ENCODE peak calls at places on chromosomes 7 and 10, in four cellular contexts. One of them, this sample, is unnamed.

GRCh38 chr10:6962576-6962975 is 382.5 kb upstream of the PRKCQ start:
- DNase-seq in stimulated activated CD8-positive, alpha-beta memory T cell treated with anti-CD3 and anti-CD28 coated beads, Interleukin-15, amount 100 ng/mL, for 48 hours: no peak
- DNase-seq in fibroblast of pulmonary artery: no peak
- DNase-seq in AG10803: no peak
- DNase-seq in this sample: no peak

GRCh38 chr10:69802424-69803161 is 887 bp downstream of the COL13A1 start:
- DNase-seq in stimulated activated CD8-positive, alpha-beta memory T cell treated with anti-CD3 and anti-CD28 coated beads, Interleukin-15, amount 100 ng/mL, for 48 hours: no peak
- DNase-seq in AG10803: peak; percentile 35
- DNase-seq in fibroblast of pulmonary artery: peak; percentile 56
- DNase-seq in this sample: peak; percentile 84

GRCh38 chr7:150420242-150420641 is 30.2 kb upstream of the GIMAP8 start:
- DNase-seq in AG10803: no peak
- DNase-seq in stimulated activated CD8-positive, alpha-beta memory T cell treated with anti-CD3 and anti-CD28 coated beads, Interleukin-15, amount 100 ng/mL, for 48 hours: no peak
- DNase-seq in fibroblast of pulmonary artery: no peak
- DNase-seq in this sample: no peak

GRCh38 chr7:159057647-159058046 is 87.0 kb downstream of the VIPR2 start:
- DNase-seq in fibroblast of pulmonary artery: no peak
- DNase-seq in stimulated activated CD8-positive, alpha-beta memory T cell treated with anti-CD3 and anti-CD28 coated beads, Interleukin-15, amount 100 ng/mL, for 48 hours: no peak
- DNase-seq in AG10803: no peak
- DNase-seq in this sample: no peak

GRCh38 chr10:3902054-3902808 is 117.2 kb upstream of the KLF6 start:
- DNase-seq in fibroblast of pulmonary artery: peak; percentile 55
- DNase-seq in AG10803: peak; percentile 62
- DNase-seq in stimulated activated CD8-positive, alpha-beta memory T cell treated with anti-CD3 and anti-CD28 coated beads, Interleukin-15, amount 100 ng/mL, for 48 hours: peak; percentile 20
- DNase-seq in this sample: peak; percentile 81

GRCh38 chr7:129343099-129343700 is 91.0 kb upstream of the STRIP2 start:
- DNase-seq in stimulated activated CD8-positive, alpha-beta memory T cell treated with anti-CD3 and anti-CD28 coated beads, Interleukin-15, amount 100 ng/mL, for 48 hours: peak; percentile 4
- DNase-seq in AG10803: peak; percentile 54
- DNase-seq in fibroblast of pulmonary artery: peak; percentile 76
- DNase-seq in this sample: peak; percentile 61

GRCh38 chr10:68419376-68419775 is 12.3 kb upstream of the RUFY2 start:
- DNase-seq in fibroblast of pulmonary artery: no peak
- DNase-seq in AG10803: no peak
- DNase-seq in stimulated activated CD8-positive, alpha-beta memory T cell treated with anti-CD3 and anti-CD28 coated beads, Interleukin-15, amount 100 ng/mL, for 48 hours: no peak
- DNase-seq in this sample: no peak

GRCh38 chr10:74332398-74332797 is 181.4 kb downstream of the ADK start:
- DNase-seq in AG10803: peak; percentile 89
- DNase-seq in stimulated activated CD8-positive, alpha-beta memory T cell treated with anti-CD3 and anti-CD28 coated beads, Interleukin-15, amount 100 ng/mL, for 48 hours: no peak
- DNase-seq in fibroblast of pulmonary artery: no peak
- DNase-seq in this sample: no peak

GRCh38 chr10:62096534-62096933 is 172.1 kb downstream of the RTKN2 start:
- DNase-seq in stimulated activated CD8-positive, alpha-beta memory T cell treated with anti-CD3 and anti-CD28 coated beads, Interleukin-15, amount 100 ng/mL, for 48 hours: no peak
- DNase-seq in fibroblast of pulmonary artery: no peak
- DNase-seq in AG10803: no peak
- DNase-seq in this sample: no peak

GRCh38 chr10:105197960-105198359 is 556.9 kb downstream of the SORCS3 start:
- DNase-seq in fibroblast of pulmonary artery: no peak
- DNase-seq in AG10803: no peak
- DNase-seq in stimulated activated CD8-positive, alpha-beta memory T cell treated with anti-CD3 and anti-CD28 coated beads, Interleukin-15, amount 100 ng/mL, for 48 hours: no peak
- DNase-seq in this sample: no peak

GRCh38 chr7:79361214-79361613 is 92.3 kb downstream of the MAGI2 start:
- DNase-seq in AG10803: no peak
- DNase-seq in fibroblast of pulmonary artery: no peak
- DNase-seq in stimulated activated CD8-positive, alpha-beta memory T cell treated with anti-CD3 and anti-CD28 coated beads, Interleukin-15, amount 100 ng/mL, for 48 hours: no peak
- DNase-seq in this sample: no peak

GRCh38 chr10:126549326-126549725 is 121.2 kb downstream of the C10orf90 start:
- DNase-seq in stimulated activated CD8-positive, alpha-beta memory T cell treated with anti-CD3 and anti-CD28 coated beads, Interleukin-15, amount 100 ng/mL, for 48 hours: no peak
- DNase-seq in AG10803: peak; percentile 44
- DNase-seq in fibroblast of pulmonary artery: no peak
- DNase-seq in this sample: peak; percentile 55

GRCh38 chr10:47141349-47141748 is 158.6 kb upstream of the GDF10 start:
- DNase-seq in fibroblast of pulmonary artery: no peak
- DNase-seq in stimulated activated CD8-positive, alpha-beta memory T cell treated with anti-CD3 and anti-CD28 coated beads, Interleukin-15, amount 100 ng/mL, for 48 hours: no peak
- DNase-seq in AG10803: no peak
- DNase-seq in this sample: no peak

GRCh38 chr7:387132-388022 is 97.4 kb downstream of the FOXL3 start:
- DNase-seq in stimulated activated CD8-positive, alpha-beta memory T cell treated with anti-CD3 and anti-CD28 coated beads, Interleukin-15, amount 100 ng/mL, for 48 hours: no peak
- DNase-seq in fibroblast of pulmonary artery: no peak
- DNase-seq in AG10803: no peak
- DNase-seq in this sample: no peak

GRCh38 chr10:97685395-97685958 is 1.6 kb downstream of the AVPI1 start:
- DNase-seq in stimulated activated CD8-positive, alpha-beta memory T cell treated with anti-CD3 and anti-CD28 coated beads, Interleukin-15, amount 100 ng/mL, for 48 hours: no peak
- DNase-seq in fibroblast of pulmonary artery: peak; percentile 36
- DNase-seq in AG10803: no peak
- DNase-seq in this sample: no peak

GRCh38 chr7:16644987-16645592 is 464 bp downstream of the ANKMY2 start:
- DNase-seq in stimulated activated CD8-positive, alpha-beta memory T cell treated with anti-CD3 and anti-CD28 coated beads, Interleukin-15, amount 100 ng/mL, for 48 hours: no peak
- DNase-seq in fibroblast of pulmonary artery: peak; percentile 31
- DNase-seq in AG10803: peak; percentile 37
- DNase-seq in this sample: peak; percentile 59

GRCh38 chr10:4130685-4131084 is 345.7 kb upstream of the KLF6 start:
- DNase-seq in fibroblast of pulmonary artery: no peak
- DNase-seq in stimulated activated CD8-positive, alpha-beta memory T cell treated with anti-CD3 and anti-CD28 coated beads, Interleukin-15, amount 100 ng/mL, for 48 hours: no peak
- DNase-seq in AG10803: no peak
- DNase-seq in this sample: no peak

GRCh38 chr10:52226448-52226847 is 87.6 kb upstream of the DKK1 start:
- DNase-seq in AG10803: peak; percentile 53
- DNase-seq in stimulated activated CD8-positive, alpha-beta memory T cell treated with anti-CD3 and anti-CD28 coated beads, Interleukin-15, amount 100 ng/mL, for 48 hours: no peak
- DNase-seq in fibroblast of pulmonary artery: peak; percentile 65
- DNase-seq in this sample: peak; percentile 50

GRCh38 chr7:17242504-17242903 is 55.9 kb upstream of the AHR start:
- DNase-seq in stimulated activated CD8-positive, alpha-beta memory T cell treated with anti-CD3 and anti-CD28 coated beads, Interleukin-15, amount 100 ng/mL, for 48 hours: no peak
- DNase-seq in AG10803: no peak
- DNase-seq in fibroblast of pulmonary artery: no peak
- DNase-seq in this sample: no peak

GRCh38 chr10:129880191-129880590 is 83.9 kb downstream of the EBF3 start:
- DNase-seq in stimulated activated CD8-positive, alpha-beta memory T cell treated with anti-CD3 and anti-CD28 coated beads, Interleukin-15, amount 100 ng/mL, for 48 hours: no peak
- DNase-seq in AG10803: no peak
- DNase-seq in fibroblast of pulmonary artery: no peak
- DNase-seq in this sample: no peak

GRCh38 chr10:90148121-90148855 is 446.9 kb downstream of the KIF20B start:
- DNase-seq in stimulated activated CD8-positive, alpha-beta memory T cell treated with anti-CD3 and anti-CD28 coated beads, Interleukin-15, amount 100 ng/mL, for 48 hours: no peak
- DNase-seq in AG10803: no peak
- DNase-seq in fibroblast of pulmonary artery: peak; percentile 70
- DNase-seq in this sample: peak; percentile 64

GRCh38 chr7:106552645-106553445 is 108.1 kb downstream of the CCDC71L start:
- DNase-seq in fibroblast of pulmonary artery: no peak
- DNase-seq in AG10803: no peak
- DNase-seq in stimulated activated CD8-positive, alpha-beta memory T cell treated with anti-CD3 and anti-CD28 coated beads, Interleukin-15, amount 100 ng/mL, for 48 hours: no peak
- DNase-seq in this sample: no peak

GRCh38 chr10:93437000-93437945 is 44.9 kb downstream of the MYOF start:
- DNase-seq in stimulated activated CD8-positive, alpha-beta memory T cell treated with anti-CD3 and anti-CD28 coated beads, Interleukin-15, amount 100 ng/mL, for 48 hours: no peak
- DNase-seq in fibroblast of pulmonary artery: peak; percentile 99
- DNase-seq in AG10803: peak; percentile 99
- DNase-seq in this sample: peak; percentile 98

GRCh38 chr10:7538970-7539694 is 127.6 kb downstream of the ITIH5 start:
- DNase-seq in AG10803: no peak
- DNase-seq in fibroblast of pulmonary artery: no peak
- DNase-seq in stimulated activated CD8-positive, alpha-beta memory T cell treated with anti-CD3 and anti-CD28 coated beads, Interleukin-15, amount 100 ng/mL, for 48 hours: peak; percentile 22
- DNase-seq in this sample: no peak

This sample was measured in astrocyte of the hippocampus.